ENCODE peak calls at places on chromosomes 3 and 15, in ten cellular contexts. X is HFF-Myc, V is Daoy, Z is SHP77 treated with DMSO at 0.1 percent for 48 hours, S is iPS DF 19.7, R is immature natural killer cell, C is left cardiac atrium, D is SW 1271, Y is NCI-H2029, F is NCI-H2171. W is an unnamed sample.

GRCh38 chr3:172138792-172139507 is 99.6 kb downstream of the FNDC3B start:
- DNase-seq in X (no peak), V (peak), Z (no peak), S (no peak), R (no peak), C (peak), D (no peak), Y (peak), F (no peak), W (peak)

GRCh38 chr3:164604687-164605086 is 473.6 kb downstream of the SI start:
- DNase-seq in X (no peak), V (no peak), Z (no peak), S (no peak), R (no peak), C (no peak), D (no peak), Y (no peak), F (no peak), W (no peak)

GRCh38 chr3:84128024-84128423 is 830.8 kb upstream of the CADM2 start:
- DNase-seq in X (no peak), V (no peak), Z (no peak), S (no peak), R (no peak), C (no peak), D (no peak), Y (no peak), F (no peak), W (no peak)

GRCh38 chr15:31305375-31305774 is 21.3 kb upstream of the KLF13 start:
- DNase-seq in X (no peak), V (no peak), Z (no peak), S (no peak), R (no peak), C (no peak), D (no peak), Y (no peak), F (no peak), W (no peak)

GRCh38 chr3:12175844-12176453 is 17.2 kb upstream of the TIMP4 start:
- DNase-seq in X (no peak), V (peak), Z (no peak), S (no peak), R (no peak), C (peak), D (no peak), Y (no peak), F (no peak), W (peak)

GRCh38 chr3:71453822-71454512 is 129.6 kb downstream of the FOXP1 start:
- DNase-seq in X (no peak), V (no peak), Z (no peak), S (no peak), R (no peak), C (no peak), D (no peak), Y (no peak), F (no peak), W (no peak)

GRCh38 chr15:50046868-50047267 is 72.2 kb downstream of the ATP8B4 start:
- DNase-seq in X (no peak), V (no peak), Z (no peak), S (no peak), R (no peak), C (no peak), D (no peak), Y (no peak), F (no peak), W (no peak)

GRCh38 chr3:165466856-165467255 is 270.7 kb upstream of the SLITRK3 start:
- DNase-seq in X (no peak), V (no peak), Z (no peak), S (no peak), R (no peak), C (no peak), D (no peak), Y (no peak), F (no peak), W (no peak)

GRCh38 chr3:182413061-182413460 is 380.2 kb upstream of the ATP11B start:
- DNase-seq in X (no peak), V (no peak), Z (no peak), S (no peak), R (no peak), C (no peak), D (no peak), Y (no peak), F (no peak), W (no peak)

GRCh38 chr3:61522064-61522463 is 39.3 kb upstream of the PTPRG start:
- DNase-seq in X (no peak), V (no peak), Z (no peak), S (no peak), R (no peak), C (no peak), D (no peak), Y (no peak), F (no peak), W (no peak)

GRCh38 chr3:188003188-188004171 is 150.5 kb upstream of the LPP start:
- DNase-seq in X (no peak), V (no peak), Z (peak), S (no peak), R (no peak), C (no peak), D (no peak), Y (peak), F (no peak), W (no peak)

GRCh38 chr15:52137432-52138357 is 25.1 kb upstream of the BCL2L10 start:
- DNase-seq in X (no peak), V (no peak), Z (no peak), S (no peak), R (no peak), C (no peak), D (no peak), Y (peak), F (no peak), W (no peak)

GRCh38 chr3:40800343-40800742 is 275.6 kb downstream of the ZNF621 start:
- DNase-seq in X (peak), V (peak), Z (no peak), S (no peak), R (no peak), C (no peak), D (peak), Y (peak), F (no peak), W (no peak)

GRCh38 chr15:82300883-82301282 is 38.3 kb downstream of the SAXO2 start:
- DNase-seq in X (no peak), V (no peak), Z (no peak), S (no peak), R (no peak), C (no peak), D (no peak), Y (no peak), F (no peak), W (no peak)

GRCh38 chr3:5479229-5479799 is 291.8 kb downstream of the EDEM1 start:
- DNase-seq in X (no peak), V (no peak), Z (no peak), S (no peak), R (no peak), C (no peak), D (no peak), Y (no peak), F (no peak), W (no peak)

GRCh38 chr3:126394179-126394976 is at the start of gene CFAP100:
- DNase-seq in X (no peak), V (no peak), Z (no peak), S (peak), R (no peak), C (peak), D (no peak), Y (peak), F (peak), W (no peak)

GRCh38 chr3:106566277-106566676 is 697.5 kb upstream of the CBLB start:
- DNase-seq in X (no peak), V (peak), Z (no peak), S (no peak), R (no peak), C (no peak), D (no peak), Y (no peak), F (no peak), W (no peak)

GRCh38 chr15:35912196-35912595 is 366.2 kb upstream of the DPH6 start:
- DNase-seq in X (no peak), V (no peak), Z (no peak), S (no peak), R (no peak), C (no peak), D (no peak), Y (no peak), F (no peak), W (no peak)

GRCh38 chr3:138461246-138461645 is 26.8 kb downstream of the ESYT3 start:
- DNase-seq in X (no peak), V (no peak), Z (no peak), S (no peak), R (no peak), C (no peak), D (no peak), Y (no peak), F (no peak), W (no peak)